ENCODE peak calls at places on chromosome 21, in eight cellular contexts. One of them, this sample, is unnamed. For H3K9me3 and H3K4me1, the result is how much of the 10 kb centered on the place peaks cover.

GRCh38 chr21:44866780-44867179 is 6.7 kb downstream of the PTTG1IP start:
- DNase-seq in GM23248: peak
- DNase-seq in RWPE2: no peak
- DNase-seq in right atrium auricular region: no peak
- DNase-seq in neuronal stem cell: no peak
- DNase-seq in IMR-90: peak
- DNase-seq in GM12878: no peak
- DNase-seq in aorta: peak
- DNase-seq in this sample: peak

GRCh38 chr21:36041910-36042309 is 18.4 kb downstream of the SETD4 start:
- DNase-seq in IMR-90: no peak
- DNase-seq in RWPE2: no peak
- DNase-seq in right atrium auricular region: no peak
- DNase-seq in neuronal stem cell: no peak
- DNase-seq in aorta: no peak
- DNase-seq in GM12878: no peak
- DNase-seq in GM23248: no peak
- DNase-seq in this sample: no peak

GRCh38 chr21:45937721-45938452 is 43.7 kb upstream of the COL6A1 start:
- DNase-seq in GM12878: no peak
- DNase-seq in neuronal stem cell: no peak
- DNase-seq in aorta: no peak
- DNase-seq in GM23248: no peak
- DNase-seq in IMR-90: no peak
- DNase-seq in right atrium auricular region: no peak
- DNase-seq in RWPE2: no peak
- DNase-seq in this sample: peak

GRCh38 chr21:44875341-44875740 is 1.9 kb upstream of the PTTG1IP start:
- DNase-seq in IMR-90: peak
- DNase-seq in right atrium auricular region: no peak
- DNase-seq in RWPE2: no peak
- DNase-seq in GM23248: peak
- DNase-seq in GM12878: no peak
- DNase-seq in neuronal stem cell: no peak
- DNase-seq in aorta: peak
- DNase-seq in this sample: no peak

GRCh38 chr21:44381874-44382273 is 28.5 kb downstream of the TRPM2 start:
- DNase-seq in IMR-90: no peak
- DNase-seq in right atrium auricular region: no peak
- DNase-seq in RWPE2: no peak
- DNase-seq in neuronal stem cell: no peak
- DNase-seq in GM12878: no peak
- DNase-seq in GM23248: no peak
- DNase-seq in aorta: no peak
- DNase-seq in this sample: no peak

GRCh38 chr21:44377201-44377921 is 23.9 kb downstream of the TRPM2 start:
- DNase-seq in right atrium auricular region: no peak
- DNase-seq in RWPE2: no peak
- DNase-seq in GM12878: no peak
- DNase-seq in IMR-90: no peak
- DNase-seq in neuronal stem cell: no peak
- DNase-seq in aorta: peak
- DNase-seq in GM23248: no peak
- DNase-seq in this sample: no peak

GRCh38 chr21:43879348-43880110 is 14.5 kb downstream of the AGPAT3 start:
- DNase-seq in RWPE2: no peak
- DNase-seq in right atrium auricular region: no peak
- DNase-seq in neuronal stem cell: no peak
- DNase-seq in aorta: no peak
- DNase-seq in GM12878: no peak
- DNase-seq in GM23248: no peak
- DNase-seq in IMR-90: no peak
- DNase-seq in this sample: no peak

GRCh38 chr21:16078382-16078781 is 348.6 kb downstream of the USP25 start:
- DNase-seq in GM23248: no peak
- DNase-seq in aorta: no peak
- DNase-seq in GM12878: no peak
- DNase-seq in IMR-90: no peak
- DNase-seq in neuronal stem cell: no peak
- DNase-seq in right atrium auricular region: no peak
- DNase-seq in RWPE2: no peak
- DNase-seq in this sample: no peak

GRCh38 chr21:44065428-44065827 is 41.8 kb upstream of the PWP2 start:
- DNase-seq in aorta: no peak
- DNase-seq in GM23248: no peak
- DNase-seq in RWPE2: no peak
- DNase-seq in neuronal stem cell: no peak
- DNase-seq in right atrium auricular region: no peak
- DNase-seq in IMR-90: peak
- DNase-seq in GM12878: no peak
- DNase-seq in this sample: no peak

GRCh38 chr21:38753114-38754100 is 52.3 kb upstream of the ETS2 start:
- DNase-seq in right atrium auricular region: peak
- DNase-seq in neuronal stem cell: no peak
- DNase-seq in GM23248: no peak
- DNase-seq in GM12878: no peak
- DNase-seq in IMR-90: no peak
- DNase-seq in RWPE2: no peak
- DNase-seq in aorta: no peak
- DNase-seq in this sample: no peak

GRCh38 chr21:38756746-38757145 is 49.0 kb upstream of the ETS2 start:
- DNase-seq in aorta: no peak
- DNase-seq in right atrium auricular region: no peak
- DNase-seq in RWPE2: no peak
- DNase-seq in GM12878: no peak
- DNase-seq in GM23248: peak
- DNase-seq in IMR-90: peak
- DNase-seq in neuronal stem cell: no peak
- DNase-seq in this sample: no peak

GRCh38 chr21:38751379-38752050 is 54.2 kb upstream of the ETS2 start:
- DNase-seq in GM12878: no peak
- DNase-seq in RWPE2: no peak
- DNase-seq in right atrium auricular region: peak
- DNase-seq in aorta: peak
- DNase-seq in neuronal stem cell: no peak
- DNase-seq in GM23248: no peak
- DNase-seq in IMR-90: no peak
- DNase-seq in this sample: peak

GRCh38 chr21:38747796-38748195 is 57.9 kb upstream of the ETS2 start:
- DNase-seq in neuronal stem cell: no peak
- DNase-seq in GM23248: no peak
- DNase-seq in GM12878: no peak
- DNase-seq in right atrium auricular region: no peak
- DNase-seq in IMR-90: no peak
- DNase-seq in RWPE2: no peak
- DNase-seq in aorta: no peak
- DNase-seq in this sample: no peak

GRCh38 chr21:38752051-38752505 is 53.7 kb upstream of the ETS2 start:
- DNase-seq in GM23248: no peak
- DNase-seq in right atrium auricular region: peak
- DNase-seq in neuronal stem cell: no peak
- DNase-seq in RWPE2: no peak
- DNase-seq in GM12878: no peak
- DNase-seq in aorta: no peak
- DNase-seq in IMR-90: no peak
- DNase-seq in this sample: no peak
- H3K27ac ChIP-seq in GM23248: no peak
- H3K27ac ChIP-seq in right atrium auricular region: peak
- H3K27ac ChIP-seq in neuronal stem cell: no peak
- H3K27ac ChIP-seq in RWPE2: peak
- H3K27ac ChIP-seq in GM12878: no peak
- H3K27ac ChIP-seq in aorta: peak
- H3K27ac ChIP-seq in IMR-90: no peak
- H3K27ac ChIP-seq in this sample: no peak

DNA sequence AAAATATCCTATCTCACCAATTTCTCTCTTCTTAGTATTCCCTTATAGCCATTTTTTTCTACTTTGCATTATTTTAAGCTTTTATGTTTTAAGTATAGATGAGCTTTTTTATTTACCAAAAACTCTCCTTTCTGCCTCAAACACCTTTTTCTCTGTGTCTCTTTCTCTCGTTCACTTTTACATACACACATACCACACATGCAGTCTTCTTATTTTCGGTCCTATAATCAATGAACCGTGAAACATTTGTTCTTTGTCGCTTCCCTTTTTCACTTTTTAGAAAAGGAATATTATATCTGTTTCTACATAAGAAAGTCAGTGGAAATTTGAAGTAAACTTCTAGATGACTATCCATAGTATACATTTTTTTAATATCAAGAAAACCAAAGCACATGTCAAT is 183.2 kb downstream of the MRPL39 start:
- DNase-seq in RWPE2: no peak
- DNase-seq in aorta: no peak
- DNase-seq in neuronal stem cell: no peak
- DNase-seq in GM23248: no peak
- DNase-seq in IMR-90: no peak
- DNase-seq in right atrium auricular region: no peak
- DNase-seq in GM12878: no peak
- DNase-seq in this sample: no peak
- H3K9me3 ChIP-seq in RWPE2: under half
- H3K9me3 ChIP-seq in aorta: under half
- H3K9me3 ChIP-seq in neuronal stem cell: under half
- H3K9me3 ChIP-seq in GM23248: under half
- H3K9me3 ChIP-seq in IMR-90: under half
- H3K9me3 ChIP-seq in right atrium auricular region: under half
- H3K9me3 ChIP-seq in GM12878: under half
- H3K9me3 ChIP-seq in this sample: under half

DNA sequence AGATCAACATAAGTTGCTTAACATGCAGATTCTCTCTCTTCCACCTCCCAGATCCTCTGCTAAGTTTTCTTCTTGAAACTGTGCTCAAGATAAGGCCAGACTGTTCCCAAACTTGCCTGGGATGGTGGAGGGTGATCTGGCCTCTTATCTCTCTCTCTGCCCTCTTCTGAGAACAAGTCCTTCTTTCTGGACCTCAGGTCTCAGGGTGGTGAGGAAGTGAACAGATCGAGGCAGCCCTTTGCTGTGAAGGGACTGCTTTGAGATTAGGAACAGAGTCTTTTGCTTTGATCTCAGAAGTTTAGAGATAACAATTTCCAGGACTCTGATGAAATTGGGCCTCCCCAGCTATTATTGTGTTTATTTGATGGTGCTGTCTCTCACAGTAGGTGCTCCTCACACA is 70.8 kb downstream of the HUNK start:
- DNase-seq in RWPE2: no peak
- DNase-seq in neuronal stem cell: no peak
- DNase-seq in GM23248: no peak
- DNase-seq in GM12878: no peak
- DNase-seq in IMR-90: no peak
- DNase-seq in aorta: no peak
- DNase-seq in right atrium auricular region: no peak
- DNase-seq in this sample: no peak
- H3K4me1 ChIP-seq in RWPE2: under half
- H3K4me1 ChIP-seq in neuronal stem cell: under half
- H3K4me1 ChIP-seq in GM23248: under half
- H3K4me1 ChIP-seq in GM12878: under half
- H3K4me1 ChIP-seq in IMR-90: under half
- H3K4me1 ChIP-seq in aorta: under half
- H3K4me1 ChIP-seq in right atrium auricular region: under half
- H3K4me1 ChIP-seq in this sample: under half

GRCh38 chr21:41501919-41502318 is 6.0 kb downstream of the TMPRSS2 start:
- DNase-seq in right atrium auricular region: no peak
- DNase-seq in IMR-90: no peak
- DNase-seq in GM23248: peak
- DNase-seq in GM12878: no peak
- DNase-seq in neuronal stem cell: no peak
- DNase-seq in RWPE2: no peak
- DNase-seq in aorta: no peak
- DNase-seq in this sample: no peak

GRCh38 chr21:41503331-41503730 is 4.6 kb downstream of the TMPRSS2 start:
- DNase-seq in IMR-90: no peak
- DNase-seq in GM23248: no peak
- DNase-seq in GM12878: no peak
- DNase-seq in RWPE2: no peak
- DNase-seq in right atrium auricular region: no peak
- DNase-seq in neuronal stem cell: no peak
- DNase-seq in aorta: no peak
- DNase-seq in this sample: no peak

GRCh38 chr21:41506005-41506404 is 2.0 kb downstream of the TMPRSS2 start:
- DNase-seq in RWPE2: no peak
- DNase-seq in neuronal stem cell: no peak
- DNase-seq in GM23248: no peak
- DNase-seq in aorta: no peak
- DNase-seq in right atrium auricular region: no peak
- DNase-seq in GM12878: no peak
- DNase-seq in IMR-90: no peak
- DNase-seq in this sample: no peak

GRCh38 chr21:41506526-41507520 is 1.1 kb downstream of the TMPRSS2 start:
- DNase-seq in IMR-90: no peak
- DNase-seq in RWPE2: no peak
- DNase-seq in neuronal stem cell: peak
- DNase-seq in GM12878: no peak
- DNase-seq in GM23248: peak
- DNase-seq in aorta: no peak
- DNase-seq in right atrium auricular region: no peak
- DNase-seq in this sample: no peak

DNA sequence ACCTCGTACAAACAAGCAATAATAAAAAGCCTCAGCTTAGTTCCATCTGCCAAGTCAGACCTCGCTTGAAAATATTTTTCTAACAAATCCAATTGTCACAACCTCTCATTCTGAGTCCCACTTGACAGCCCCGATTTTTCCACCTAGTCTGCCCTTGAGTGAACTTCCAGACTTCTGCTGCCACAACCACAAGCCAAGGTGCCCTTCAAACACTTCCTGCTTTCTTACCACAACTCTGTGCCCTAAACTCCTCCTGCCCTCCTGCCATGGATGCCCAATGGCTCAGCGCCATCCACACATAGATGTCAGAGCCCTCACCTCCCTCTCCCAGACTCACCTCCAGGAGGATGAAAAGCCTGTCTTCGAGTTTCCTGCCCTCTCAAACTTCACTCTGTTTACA is 3.9 kb downstream of the TMPRSS2 start:
- DNase-seq in right atrium auricular region: no peak
- DNase-seq in GM12878: no peak
- DNase-seq in neuronal stem cell: no peak
- DNase-seq in IMR-90: no peak
- DNase-seq in aorta: no peak
- DNase-seq in GM23248: no peak
- DNase-seq in RWPE2: no peak
- DNase-seq in this sample: no peak
- H3K27ac ChIP-seq in right atrium auricular region: no peak
- H3K27ac ChIP-seq in GM12878: no peak
- H3K27ac ChIP-seq in neuronal stem cell: no peak
- H3K27ac ChIP-seq in IMR-90: no peak
- H3K27ac ChIP-seq in aorta: no peak
- H3K27ac ChIP-seq in GM23248: no peak
- H3K27ac ChIP-seq in RWPE2: no peak
- H3K27ac ChIP-seq in this sample: no peak

DNA sequence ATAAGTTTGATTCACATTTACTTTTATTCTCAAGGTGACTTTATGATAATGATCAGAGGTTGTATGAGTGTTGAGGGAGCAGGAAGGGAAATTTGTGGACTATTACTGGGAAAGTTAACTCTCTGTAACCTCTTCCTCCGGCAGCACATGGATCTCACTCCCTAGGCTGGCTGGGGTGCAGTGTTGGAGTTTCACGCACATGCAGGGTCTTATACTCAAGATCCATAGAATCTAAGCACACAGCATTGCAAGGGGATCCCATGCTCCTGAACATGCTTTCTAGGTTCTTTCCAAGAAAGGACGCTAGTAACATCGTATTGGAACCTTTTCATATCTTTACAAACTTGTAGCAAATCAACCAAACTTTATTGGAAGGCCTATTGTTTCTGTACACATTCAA is 757.6 kb upstream of the TPTE start:
- DNase-seq in GM12878: no peak
- DNase-seq in right atrium auricular region: no peak
- DNase-seq in IMR-90: no peak
- DNase-seq in aorta: no peak
- DNase-seq in RWPE2: no peak
- DNase-seq in neuronal stem cell: no peak
- DNase-seq in GM23248: no peak
- DNase-seq in this sample: no peak
- H3K9me3 ChIP-seq in GM12878: under half
- H3K9me3 ChIP-seq in right atrium auricular region: under half
- H3K9me3 ChIP-seq in IMR-90: under half
- H3K9me3 ChIP-seq in aorta: under half
- H3K9me3 ChIP-seq in RWPE2: under half
- H3K9me3 ChIP-seq in neuronal stem cell: under half
- H3K9me3 ChIP-seq in GM23248: under half
- H3K9me3 ChIP-seq in this sample: under half